ENCODE peak calls at places on chromosomes 13 and 19, in nine cellular contexts. Y is MM.1S, W is colonic mucosa, M is astrocyte of the cerebellum, O is lung, Z is transverse colon, I is heart left ventricle, B is K562, G is GM12864. K is an unnamed sample.

GRCh38 chr19:33227242-33227650 is 1.6 kb upstream of the SLC7A10 start:
- DNase-seq in O (peak), Y (no peak), Z (no peak), B (no peak), I (no peak), G (no peak), M (no peak), W (no peak), K (no peak)

GRCh38 chr19:6064016-6064702 is 46.1 kb downstream of the RFX2 start:
- DNase-seq in B (no peak), I (no peak), Y (no peak), G (no peak), M (no peak), Z (peak), W (no peak), O (no peak), K (no peak)

GRCh38 chr13:98405107-98405571 is 171.8 kb downstream of the STK24 start:
- DNase-seq in I (no peak), B (peak), W (no peak), M (no peak), O (no peak), Z (no peak), G (no peak), Y (no peak), K (no peak)

GRCh38 chr19:34578751-34579150 is 97.2 kb downstream of the WTIP start:
- DNase-seq in I (no peak), Z (no peak), Y (no peak), M (no peak), G (no peak), B (no peak), O (no peak), W (no peak), K (no peak)

GRCh38 chr13:37383066-37383465 is 215.5 kb downstream of the POSTN start:
- DNase-seq in B (no peak), O (no peak), I (no peak), G (no peak), Z (no peak), Y (no peak), M (no peak), W (no peak), K (no peak)

GRCh38 chr13:113452942-113453901 is at the start of gene ADPRHL1:
- DNase-seq in Y (no peak), G (no peak), Z (no peak), B (no peak), M (no peak), W (no peak), I (peak), O (no peak), K (no peak)

GRCh38 chr13:36814465-36814864 is 4.6 kb upstream of the RFXAP start:
- DNase-seq in Z (no peak), G (no peak), M (no peak), B (peak), W (peak), O (no peak), I (no peak), Y (no peak), K (no peak)

GRCh38 chr19:29552454-29553280 is 26.9 kb downstream of the VSTM2B start:
- DNase-seq in Z (no peak), M (no peak), I (no peak), W (no peak), G (no peak), Y (no peak), O (no peak), B (no peak), K (no peak)

GRCh38 chr13:113976711-113977684 is 3.1 kb upstream of the C13orf46 start:
- DNase-seq in M (peak), G (no peak), O (no peak), I (no peak), Y (no peak), W (no peak), B (no peak), Z (no peak), K (peak)

GRCh38 chr13:87953381-87953780 is 282.2 kb downstream of the SLITRK5 start:
- DNase-seq in O (no peak), W (no peak), Z (no peak), M (no peak), G (no peak), Y (no peak), B (no peak), I (no peak), K (no peak)

GRCh38 chr19:17555929-17556813 is 722 bp downstream of the COLGALT1 start:
- DNase-seq in W (peak), G (no peak), O (peak), B (peak), Y (peak), I (peak), M (no peak), Z (peak), K (peak)

GRCh38 chr13:69226427-69226826 is 881.2 kb upstream of the ATXN8OS start:
- DNase-seq in M (no peak), I (no peak), O (no peak), Z (no peak), W (no peak), G (no peak), B (no peak), Y (no peak), K (no peak)

GRCh38 chr19:13817018-13817614 is 21.9 kb downstream of the ZSWIM4 start:
- DNase-seq in O (peak), M (no peak), W (peak), B (peak), G (no peak), Z (peak), Y (peak), I (peak), K (peak)

GRCh38 chr13:113579686-113580085 is 4.9 kb upstream of the TFDP1 start:
- DNase-seq in O (no peak), I (no peak), G (no peak), Z (no peak), W (no peak), B (no peak), M (no peak), Y (no peak), K (no peak)

GRCh38 chr19:42292042-42292960 is 9.6 kb upstream of the PRR19 start:
- DNase-seq in M (no peak), G (no peak), Y (no peak), O (no peak), Z (peak), I (no peak), B (no peak), W (peak), K (no peak)

GRCh38 chr13:47553329-47553977 is 447.6 kb downstream of the SUCLA2 start:
- DNase-seq in B (no peak), W (no peak), Y (no peak), M (no peak), G (no peak), Z (no peak), O (no peak), I (no peak), K (no peak)

GRCh38 chr19:47021536-47022139 is 2.0 kb downstream of the NPAS1 start:
- DNase-seq in I (no peak), G (no peak), Y (no peak), Z (no peak), W (no peak), O (no peak), B (no peak), M (no peak), K (no peak)
- H3K4me3 ChIP-seq in I (peak), G (no peak), Y (no peak), Z (peak), W (no peak), O (no peak), B (no peak), M (no peak), K (no peak)

DNA sequence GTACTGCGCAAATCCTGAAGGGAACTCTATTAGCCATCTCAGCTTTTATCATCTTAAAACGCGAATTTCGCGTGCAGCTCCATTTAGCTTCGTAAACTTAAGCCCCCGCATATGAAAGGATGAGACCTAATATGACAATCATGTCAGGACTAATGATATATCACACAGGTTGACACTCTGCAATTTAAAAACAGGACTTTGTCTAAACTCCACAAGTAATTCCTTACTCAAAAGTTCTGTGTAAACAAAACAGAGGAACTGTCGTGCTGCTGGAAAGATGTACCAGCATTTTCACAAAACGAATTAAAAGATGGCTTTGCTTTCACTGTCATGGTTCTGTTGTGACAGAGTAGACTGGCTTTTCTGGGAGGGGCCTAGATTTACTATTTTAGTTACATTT is 747 bp downstream of the LACC1 start:
- DNase-seq in B (no peak), G (no peak), M (no peak), I (no peak), Z (no peak), O (no peak), W (no peak), Y (no peak), K (no peak)
- H3K4me3 ChIP-seq in B (no peak), G (peak), M (peak), I (peak), Z (peak), O (no peak), W (peak), Y (no peak), K (no peak)

DNA sequence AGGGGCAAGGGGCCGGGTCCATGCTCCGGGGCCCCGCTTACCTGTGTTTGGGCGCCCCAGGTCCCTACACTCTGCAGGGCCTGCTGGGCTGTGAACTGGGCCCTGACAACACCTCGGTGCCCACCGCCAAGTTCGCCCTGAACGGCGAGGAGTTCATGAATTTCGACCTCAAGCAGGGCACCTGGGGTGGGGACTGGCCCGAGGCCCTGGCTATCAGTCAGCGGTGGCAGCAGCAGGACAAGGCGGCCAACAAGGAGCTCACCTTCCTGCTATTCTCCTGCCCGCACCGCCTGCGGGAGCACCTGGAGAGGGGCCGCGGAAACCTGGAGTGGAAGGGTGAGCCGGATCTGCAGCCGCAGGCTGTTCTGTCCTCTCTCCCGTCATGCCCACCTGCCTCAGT is 1.7 kb downstream of the FCGRT start:
- DNase-seq in Z (no peak), I (peak), Y (no peak), B (no peak), W (no peak), O (no peak), M (no peak), G (no peak), K (peak)
- H3K4me3 ChIP-seq in Z (peak), I (no peak), Y (no peak), B (no peak), W (peak), O (no peak), M (peak), G (no peak), K (peak)

DNA sequence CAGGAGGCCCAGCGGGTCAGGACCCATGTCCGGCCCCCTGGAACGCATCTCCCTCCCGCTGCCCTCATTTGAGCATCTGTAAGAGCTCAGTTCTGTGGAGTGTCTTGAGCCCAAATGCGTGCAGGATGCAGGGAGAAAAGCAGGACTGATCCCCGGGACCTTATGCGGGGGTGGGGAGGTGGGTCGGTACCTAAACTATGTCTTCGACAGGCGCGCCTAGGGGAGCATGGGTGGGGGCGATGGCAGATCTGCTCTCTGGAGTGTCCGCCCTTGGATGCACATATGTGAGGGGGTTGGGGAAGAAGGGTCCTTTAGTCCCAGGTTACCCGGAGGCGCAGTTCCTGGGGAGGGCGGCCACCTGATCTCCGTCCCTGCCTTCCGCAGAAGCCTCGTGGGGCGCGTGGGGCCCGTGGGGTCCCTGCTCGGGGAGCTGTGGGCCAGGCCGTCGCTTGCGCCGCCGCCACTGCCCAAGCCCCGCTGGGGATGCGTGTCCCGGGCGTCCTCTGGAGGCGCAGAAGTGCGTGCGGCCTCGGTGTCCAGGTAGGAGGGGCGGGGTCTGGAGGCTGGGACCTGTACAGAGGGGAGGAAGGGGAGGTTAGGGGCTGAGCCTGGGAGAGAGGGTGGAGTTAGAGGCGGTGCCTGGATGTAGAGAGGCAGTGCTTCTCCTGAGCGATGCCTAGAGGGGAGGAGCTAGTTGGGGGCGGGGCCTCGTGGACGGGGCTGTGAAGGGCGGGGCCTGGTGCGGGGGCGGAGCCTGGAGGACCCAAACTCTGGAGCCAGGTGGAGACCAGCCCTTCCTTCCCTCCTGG is 2.8 kb downstream of the CILP2 start:
- DNase-seq in I (no peak), O (peak), W (peak), Y (no peak), G (peak), Z (peak), B (peak), M (no peak), K (peak)
- H3K4me3 ChIP-seq in I (no peak), O (no peak), W (peak), Y (no peak), G (peak), Z (peak), B (peak), M (no peak), K (no peak)

DNA sequence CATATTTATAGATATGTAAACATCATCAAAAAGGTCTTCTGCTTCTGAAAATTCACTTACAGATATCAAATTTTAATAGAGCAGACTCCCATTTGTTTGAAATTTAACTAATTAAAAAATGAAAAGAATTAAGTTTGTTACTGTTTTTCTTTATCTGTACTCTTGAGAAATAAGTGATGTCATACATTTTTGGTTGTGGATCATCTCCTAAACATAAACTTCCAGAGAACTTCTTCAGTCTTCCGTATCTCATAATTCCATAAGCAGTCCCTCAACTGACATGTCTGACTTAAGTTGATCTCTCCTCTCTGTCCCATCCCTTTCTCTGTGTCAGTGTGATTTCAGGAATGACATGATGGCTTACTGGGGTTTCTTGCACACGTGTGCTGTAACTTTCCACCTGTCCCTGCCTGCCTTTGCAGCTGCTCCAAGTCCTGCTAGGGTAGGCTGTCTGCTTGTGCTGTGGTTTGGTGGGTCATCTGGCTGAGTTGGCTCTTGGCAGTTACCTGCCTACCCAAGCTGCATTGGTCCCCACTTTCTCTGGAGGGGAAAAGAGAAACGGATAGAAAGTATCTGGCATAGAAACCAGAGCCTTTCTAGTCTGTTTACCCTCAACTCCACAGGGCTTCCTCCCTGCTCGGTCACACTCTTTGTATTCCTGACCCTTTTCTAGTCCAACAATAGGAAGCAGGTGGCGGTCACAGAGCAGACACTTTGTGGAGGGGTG is 127.1 kb downstream of the GGACT start:
- DNase-seq in O (no peak), M (no peak), W (no peak), Y (no peak), Z (no peak), B (no peak), G (no peak), I (no peak), K (no peak)
- H3K4me3 ChIP-seq in O (no peak), M (no peak), W (no peak), Y (no peak), Z (no peak), B (no peak), G (no peak), I (no peak), K (no peak)

GRCh38 chr19:16067205-16067938 is 8.9 kb upstream of the TPM4 start:
- DNase-seq in W (peak), I (no peak), B (no peak), Y (no peak), O (peak), Z (peak), M (peak), G (no peak), K (peak)
- H3K4me3 ChIP-seq in W (peak), I (no peak), B (no peak), Y (no peak), O (peak), Z (peak), M (peak), G (no peak), K (peak)

GRCh38 chr19:11420429-11420893 is 1.3 kb upstream of the RGL3 start:
- DNase-seq in B (no peak), I (peak), Y (no peak), Z (no peak), W (peak), O (no peak), G (no peak), M (no peak), K (peak)

GRCh38 chr19:11420894-11421606 is 1.9 kb upstream of the RGL3 start:
- DNase-seq in I (peak), B (no peak), M (no peak), Z (no peak), G (no peak), Y (no peak), O (no peak), W (peak), K (no peak)

GRCh38 chr19:11423164-11423803 is 4.2 kb upstream of the RGL3 start:
- DNase-seq in I (no peak), W (no peak), Z (no peak), M (no peak), O (no peak), Y (no peak), G (no peak), B (no peak), K (no peak)

GRCh38 chr19:11422163-11423068 is 3.3 kb upstream of the RGL3 start:
- DNase-seq in O (peak), Y (peak), B (no peak), G (peak), I (peak), Z (peak), W (peak), M (no peak), K (peak)

DNA sequence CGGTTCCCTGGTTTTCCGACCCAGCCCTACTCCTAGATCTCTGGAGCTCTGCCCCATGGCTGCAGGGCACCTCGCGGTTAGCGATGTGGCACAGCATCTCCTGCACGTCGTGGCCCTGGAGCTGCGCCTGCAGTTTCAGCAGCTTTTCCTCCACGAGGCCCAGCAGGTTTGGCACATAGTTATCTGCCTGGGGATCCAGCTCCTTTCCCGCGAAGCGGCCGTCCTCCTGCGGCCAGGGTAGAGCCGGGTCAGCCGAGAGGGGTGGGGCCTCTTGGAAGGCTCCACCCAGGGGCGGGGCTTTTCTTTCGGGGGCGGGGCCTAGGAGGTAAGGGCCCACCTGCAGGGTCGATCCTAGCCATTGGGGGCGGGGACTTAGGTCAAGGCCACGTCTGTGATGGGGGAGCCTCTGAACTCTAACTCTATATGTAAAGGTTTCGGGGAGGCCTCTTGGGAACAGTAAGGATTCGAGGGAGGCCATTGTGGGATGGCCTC is 2.5 kb upstream of the RGL3 start:
- DNase-seq in W (peak), Y (peak), I (peak), B (peak), G (no peak), O (peak), Z (peak), M (no peak), K (peak)
- H3K4me3 ChIP-seq in W (peak), Y (peak), I (peak), B (no peak), G (peak), O (no peak), Z (peak), M (no peak), K (no peak)

GRCh38 chr13:109273326-109273751 is 513.0 kb downstream of the IRS2 start:
- DNase-seq in B (no peak), Z (no peak), I (no peak), M (no peak), G (no peak), Y (no peak), W (no peak), O (no peak), K (no peak)

GRCh38 chr13:109271555-109271954 is 514.8 kb downstream of the IRS2 start:
- DNase-seq in I (no peak), W (no peak), M (no peak), O (no peak), Z (no peak), G (no peak), B (no peak), Y (no peak), K (no peak)

GRCh38 chr13:109274188-109274821 is 512.1 kb downstream of the IRS2 start:
- DNase-seq in M (peak), B (no peak), W (no peak), Y (no peak), I (no peak), G (no peak), Z (no peak), O (no peak), K (no peak)

GRCh38 chr13:109271991-109272454 is 514.4 kb downstream of the IRS2 start:
- DNase-seq in G (no peak), M (no peak), Y (no peak), B (peak), I (no peak), Z (no peak), O (no peak), W (no peak), K (no peak)

DNA sequence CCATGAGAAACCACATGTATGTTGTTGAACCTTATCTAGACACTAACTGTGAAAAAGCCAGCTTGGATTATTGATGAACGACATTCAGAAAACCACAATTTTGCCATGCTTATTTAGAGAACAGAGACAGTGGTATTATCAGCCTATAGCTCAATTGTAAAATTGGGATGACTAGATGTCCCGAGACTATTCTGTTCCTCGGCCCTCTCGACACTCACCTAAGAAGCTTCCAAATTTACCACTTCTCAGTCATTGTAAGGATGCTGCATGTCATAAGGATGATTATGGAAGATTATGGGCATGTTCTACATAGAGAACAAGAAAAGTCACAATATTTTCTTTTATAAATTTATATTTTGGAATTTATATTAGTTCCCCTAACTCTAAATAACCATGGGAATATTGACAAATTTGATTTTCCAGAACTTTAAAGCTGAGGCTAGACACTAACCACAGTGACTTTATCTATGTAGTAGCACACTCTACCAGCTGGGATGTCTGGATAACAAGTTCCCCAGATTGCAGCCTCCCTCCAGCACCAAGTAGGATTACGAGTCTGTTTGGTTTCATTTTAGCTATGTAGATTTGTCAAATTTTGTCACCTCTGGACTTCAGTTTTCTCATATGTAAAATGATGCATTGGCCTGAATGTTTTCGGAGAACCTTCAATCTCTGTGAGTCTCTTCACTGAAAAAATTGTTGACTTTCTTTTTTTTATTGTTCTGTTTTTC is 513.6 kb downstream of the IRS2 start:
- DNase-seq in I (no peak), G (no peak), M (no peak), W (no peak), Y (no peak), B (no peak), Z (no peak), O (no peak), K (no peak)
- H3K4me3 ChIP-seq in I (no peak), G (no peak), M (peak), W (no peak), Y (no peak), B (no peak), Z (no peak), O (no peak), K (no peak)